ENCODE peak calls at places on chromosomes 11 and 22, in ten cellular contexts. M is fibroblast of lung, K is BJ, P is epithelial cell of esophagus, Y is omental fat pad, E is right lobe of liver, A is dorsolateral prefrontal cortex, G is mammary epithelial cell, S is lower lobe of right lung, L is WTC11. Q is an unnamed sample.

GRCh38 chr11:1570896-1571759 is 943 bp downstream of the DUSP8 start:
- DNase-seq in Y (no peak), A (peak), E (peak), M (no peak), P (no peak), K (no peak), S (no peak), L (no peak), G (no peak), Q (peak)

GRCh38 chr11:105609341-105609781 is 512 bp upstream of the GRIA4 start:
- DNase-seq in Y (no peak), M (peak), K (no peak), P (peak), L (peak), S (no peak), A (peak), E (no peak), G (peak), Q (no peak)

GRCh38 chr22:25495286-25495685 is 69.2 kb upstream of the GRK3 start:
- DNase-seq in G (no peak), Y (no peak), K (no peak), A (no peak), E (peak), S (no peak), L (no peak), M (no peak), P (no peak), Q (no peak)

GRCh38 chr22:29291215-29291614 is 15.2 kb upstream of the GAS2L1 start:
- DNase-seq in K (no peak), P (no peak), L (no peak), A (no peak), G (no peak), E (no peak), Y (no peak), S (no peak), M (no peak), Q (no peak)

GRCh38 chr11:111765984-111766833 is at the start of gene PPP2R1B:
- DNase-seq in G (peak), E (peak), P (peak), K (no peak), S (peak), L (peak), Y (peak), A (peak), M (peak), Q (peak)

GRCh38 chr11:86775342-86775741 is 25.0 kb upstream of the PRSS23 start:
- DNase-seq in S (no peak), E (no peak), A (no peak), M (no peak), Y (no peak), K (no peak), P (no peak), G (no peak), L (no peak), Q (no peak)

GRCh38 chr11:20596629-20597129 is 2.7 kb upstream of the SLC6A5 start:
- DNase-seq in G (peak), L (peak), K (no peak), Y (no peak), S (no peak), E (no peak), P (peak), A (no peak), M (no peak), Q (no peak)

GRCh38 chr11:62694455-62695167 is 5.3 kb upstream of the LRRN4CL start:
- DNase-seq in A (peak), K (no peak), M (peak), S (peak), P (peak), Y (peak), G (peak), L (peak), E (peak), Q (no peak)

GRCh38 chr11:66369073-66369894 is 2.3 kb downstream of the SLC29A2 start:
- DNase-seq in S (no peak), G (no peak), E (no peak), Y (no peak), P (no peak), K (no peak), L (no peak), A (no peak), M (no peak), Q (no peak)

GRCh38 chr11:995752-996420 is 40.6 kb downstream of the MUC6 start:
- DNase-seq in P (no peak), E (no peak), M (peak), G (no peak), Y (no peak), S (no peak), L (no peak), A (no peak), K (no peak), Q (no peak)

GRCh38 chr11:93652161-93652597 is 9.3 kb upstream of the CEP295 start:
- DNase-seq in L (no peak), P (peak), G (peak), S (no peak), M (peak), K (no peak), A (no peak), Y (no peak), E (no peak), Q (no peak)

GRCh38 chr22:45688606-45689080 is 17.0 kb downstream of the ATXN10 start:
- DNase-seq in M (peak), Y (no peak), E (peak), K (peak), G (peak), L (no peak), P (peak), A (no peak), S (no peak), Q (no peak)

GRCh38 chr22:26552466-26552865 is 37.5 kb downstream of the TPST2 start:
- DNase-seq in S (no peak), P (no peak), A (no peak), E (no peak), K (no peak), G (no peak), Y (no peak), L (no peak), M (peak), Q (no peak)

GRCh38 chr11:83006877-83007330 is 64.8 kb downstream of the RAB30 start:
- DNase-seq in E (no peak), K (no peak), Y (no peak), A (no peak), P (no peak), L (no peak), G (no peak), S (no peak), M (no peak), Q (no peak)

GRCh38 chr11:8871283-8871775 is 39.7 kb upstream of the AKIP1 start:
- DNase-seq in P (peak), M (peak), K (peak), E (peak), G (peak), L (peak), A (peak), Y (no peak), S (peak), Q (peak)

GRCh38 chr11:125743681-125744080 is 2.4 kb upstream of the PATE1 start:
- DNase-seq in K (no peak), S (no peak), E (no peak), G (no peak), P (no peak), Y (no peak), L (no peak), A (no peak), M (no peak), Q (no peak)

GRCh38 chr11:60710482-60710881 is 11.1 kb downstream of the MS4A8 start:
- DNase-seq in M (no peak), Y (no peak), G (no peak), P (no peak), A (no peak), K (no peak), E (no peak), S (no peak), L (peak), Q (no peak)

GRCh38 chr22:44192098-44192810 is 11.5 kb downstream of the PARVG start:
- DNase-seq in S (peak), E (no peak), A (no peak), K (no peak), G (peak), Y (no peak), M (peak), P (peak), L (peak), Q (no peak)

GRCh38 chr11:27524155-27524554 is 17.6 kb upstream of the LIN7C start:
- DNase-seq in K (peak), S (no peak), Y (no peak), G (peak), E (no peak), P (peak), A (no peak), M (peak), L (peak), Q (no peak)

GRCh38 chr11:65791719-65792213 is 4.9 kb downstream of the OVOL1 start:
- DNase-seq in L (no peak), G (peak), E (no peak), A (no peak), S (peak), K (no peak), P (peak), M (no peak), Y (no peak), Q (no peak)

GRCh38 chr11:12271826-12272366 is 105.5 kb upstream of the PARVA start:
- DNase-seq in S (no peak), E (no peak), M (no peak), Y (no peak), G (no peak), P (no peak), L (no peak), K (no peak), A (no peak), Q (no peak)

GRCh38 chr22:40463727-40464126 is 93.3 kb downstream of the SGSM3 start:
- DNase-seq in G (no peak), E (no peak), Y (no peak), S (no peak), P (no peak), M (no peak), L (no peak), K (no peak), A (no peak), Q (no peak)

GRCh38 chr22:40463017-40463631 is 92.7 kb downstream of the SGSM3 start:
- DNase-seq in Y (no peak), P (no peak), G (no peak), S (no peak), E (no peak), A (no peak), K (no peak), L (no peak), M (no peak), Q (no peak)

GRCh38 chr22:40466976-40467375 is 96.6 kb downstream of the SGSM3 start:
- DNase-seq in L (no peak), S (no peak), K (no peak), M (no peak), A (no peak), E (no peak), Y (no peak), G (no peak), P (no peak), Q (no peak)

DNA sequence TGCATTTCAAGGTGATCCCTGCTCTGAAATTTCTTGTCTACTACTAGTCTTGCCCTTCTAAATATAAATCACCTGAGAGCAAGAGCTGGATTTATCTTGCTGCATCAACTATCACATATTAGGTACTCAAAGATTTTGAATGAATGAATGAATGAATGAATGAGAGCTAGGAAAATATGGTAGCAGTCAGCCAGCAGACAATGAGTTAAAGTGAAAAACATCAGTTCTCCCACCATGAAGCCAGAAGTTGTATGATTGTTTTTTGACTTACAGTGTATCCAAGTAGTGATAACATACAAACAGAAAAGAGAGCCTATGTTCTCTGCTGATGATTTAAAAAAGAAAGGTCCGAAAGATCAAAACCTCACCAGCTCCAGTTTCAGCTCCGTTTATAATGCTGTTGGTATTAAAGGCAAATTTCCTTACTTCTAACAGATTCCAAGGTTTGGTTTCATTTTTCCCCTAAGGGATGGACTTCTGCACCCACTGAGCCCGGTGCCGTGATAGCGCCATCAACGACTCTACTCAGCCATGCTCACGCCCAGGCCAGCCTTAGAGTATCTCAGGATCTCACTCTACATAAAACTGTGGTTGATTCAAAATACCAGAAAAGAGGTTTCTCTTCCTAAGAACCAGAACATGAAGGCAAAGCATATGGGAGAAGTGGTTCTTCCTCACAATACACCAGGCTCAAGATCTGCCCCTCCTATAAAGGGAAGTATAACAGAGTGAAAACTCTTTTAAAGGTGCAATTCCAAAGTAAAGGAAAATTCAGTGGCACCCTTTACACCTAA is 92.0 kb downstream of the SGSM3 start:
- DNase-seq in L (no peak), S (no peak), E (no peak), M (no peak), P (no peak), G (no peak), Y (no peak), A (no peak), K (no peak), Q (no peak)
- TF ChIP-seq CTCF in L (no peak), S (no peak), E (no peak), M (no peak), P (no peak), G (no peak), Y (no peak), A (no peak), K (no peak), Q (no peak)

DNA sequence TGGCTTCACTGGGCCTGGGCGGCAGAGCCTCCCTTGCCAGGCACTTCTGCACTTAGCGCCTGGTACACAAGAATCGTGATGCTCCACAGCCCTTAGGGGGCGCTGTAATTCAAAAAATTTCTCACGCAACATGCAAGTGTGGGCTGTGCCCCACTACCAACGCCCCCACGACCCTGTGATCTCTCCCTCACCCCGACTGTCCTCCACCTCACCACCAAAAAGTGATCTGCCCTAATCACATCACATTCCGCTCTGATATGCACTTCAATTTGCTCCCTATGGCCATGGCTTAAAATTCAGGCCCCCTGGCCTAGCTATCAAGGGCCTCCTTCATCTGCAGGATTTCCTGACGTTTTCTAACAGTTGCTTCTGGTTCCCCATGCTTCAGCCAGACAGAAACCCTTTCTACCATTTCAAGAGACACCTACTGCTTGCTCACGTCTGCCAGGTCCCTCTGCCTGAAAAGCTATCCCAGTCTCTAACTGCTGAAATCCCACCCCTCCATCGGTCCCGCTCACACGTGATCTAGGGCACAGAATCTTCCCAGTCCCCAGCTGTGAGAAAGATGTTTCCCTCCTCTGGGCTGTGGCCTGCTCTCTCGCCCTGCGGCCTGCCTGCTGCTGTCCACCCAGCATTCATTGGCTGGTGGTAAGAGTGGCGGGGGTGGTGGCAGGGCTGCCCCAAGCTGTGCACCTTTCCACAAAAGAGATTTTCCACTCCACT is 27.9 kb upstream of the LRRC32 start:
- DNase-seq in A (no peak), M (no peak), E (no peak), G (no peak), P (peak), S (no peak), Y (no peak), K (no peak), L (peak), Q (no peak)
- TF ChIP-seq CTCF in A (no peak), M (peak), E (no peak), G (no peak), P (peak), S (no peak), Y (no peak), K (peak), L (peak), Q (peak)

GRCh38 chr11:119282495-119282894 is 34.4 kb downstream of the MCAM start:
- DNase-seq in P (no peak), M (no peak), Y (no peak), L (no peak), E (no peak), A (no peak), S (no peak), G (no peak), K (no peak), Q (no peak)

GRCh38 chr11:119285431-119285830 is 31.5 kb downstream of the MCAM start:
- DNase-seq in P (no peak), K (no peak), G (no peak), M (no peak), Y (no peak), S (no peak), A (no peak), L (no peak), E (no peak), Q (no peak)

GRCh38 chr11:119288219-119288618 is 28.7 kb downstream of the MCAM start:
- DNase-seq in E (no peak), M (no peak), Y (no peak), P (no peak), G (no peak), K (no peak), S (no peak), L (no peak), A (no peak), Q (no peak)

DNA sequence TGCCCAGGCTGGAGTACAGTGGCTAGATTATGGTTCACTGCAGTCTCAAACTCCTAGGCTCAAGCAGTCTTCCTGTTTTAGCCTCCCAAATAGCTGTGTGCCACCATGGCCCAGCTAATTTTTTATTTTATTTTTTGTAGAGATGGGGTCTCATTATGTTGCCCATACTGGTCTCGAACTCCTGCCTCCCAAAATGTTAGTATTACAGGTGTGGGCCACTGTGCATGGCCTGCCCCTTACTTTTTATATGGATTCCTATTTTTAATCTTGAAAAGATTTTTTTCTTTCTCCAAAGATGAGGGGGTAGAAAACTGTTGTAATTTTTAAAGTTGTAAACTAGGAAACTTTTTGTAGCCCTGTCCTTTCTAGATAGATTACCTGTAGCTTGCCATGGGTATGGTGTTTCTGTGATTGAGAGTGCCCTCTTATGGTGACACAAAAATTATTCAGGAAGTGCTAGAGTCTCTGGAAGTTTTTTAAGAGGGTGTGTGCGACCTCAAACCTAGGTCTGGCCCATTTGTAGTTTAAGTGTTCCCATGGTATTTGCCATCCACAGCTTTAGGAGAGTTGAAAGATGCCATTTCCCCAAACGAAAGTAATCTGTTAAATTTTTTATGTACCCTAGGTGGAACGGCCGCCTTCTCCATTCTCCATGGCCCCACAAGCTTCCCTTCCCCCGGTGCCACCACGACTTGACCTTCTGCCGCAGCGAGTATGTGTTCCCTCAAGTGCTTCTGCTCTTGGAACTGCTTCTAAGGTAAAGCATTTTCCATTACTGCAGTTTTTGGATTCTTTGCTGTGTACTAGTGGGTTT is 32.4 kb downstream of the MCAM start:
- DNase-seq in M (peak), P (peak), E (no peak), K (no peak), L (no peak), S (no peak), G (peak), Y (no peak), A (no peak), Q (no peak)
- TF ChIP-seq CTCF in M (peak), P (peak), E (peak), K (peak), L (peak), S (peak), G (peak), Y (no peak), A (peak), Q (peak)

DNA sequence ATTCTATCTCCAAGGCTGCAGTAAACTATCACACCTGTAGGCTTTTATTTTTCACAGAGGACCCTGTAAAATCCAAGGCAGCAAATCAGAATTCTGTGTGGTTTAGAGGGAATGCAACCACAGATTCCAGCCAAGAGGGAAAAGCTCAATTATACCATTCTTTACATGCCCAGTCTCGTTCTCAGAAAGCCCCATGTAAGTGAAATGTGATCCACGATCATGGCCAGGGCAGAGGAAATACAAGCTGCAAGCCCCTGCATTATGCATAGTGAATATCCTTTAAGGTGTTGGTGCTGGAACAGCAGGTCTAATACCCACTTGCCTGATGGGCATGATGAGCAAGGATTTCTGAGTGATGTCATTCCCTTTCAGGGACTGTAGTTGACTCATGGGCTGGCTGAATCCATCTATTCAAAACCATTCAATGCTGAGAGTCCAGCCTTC is 198.7 kb upstream of the MTMR2 start:
- DNase-seq in E (no peak), L (no peak), M (no peak), K (no peak), S (no peak), A (no peak), G (peak), Y (no peak), P (peak), Q (no peak)
- TF ChIP-seq CTCF in E (no peak), L (no peak), M (no peak), K (no peak), S (no peak), A (no peak), G (peak), Y (no peak), P (no peak), Q (peak)

GRCh38 chr11:68692115-68692514 is 7.8 kb downstream of the GAL start:
- DNase-seq in E (no peak), M (no peak), P (no peak), L (no peak), A (no peak), K (no peak), Y (no peak), G (no peak), S (no peak), Q (no peak)

GRCh38 chr11:68688881-68689280 is 4.5 kb downstream of the GAL start:
- DNase-seq in A (no peak), S (no peak), M (no peak), L (no peak), K (no peak), E (no peak), Y (no peak), P (no peak), G (no peak), Q (no peak)

GRCh38 chr11:68691402-68691784 is 7.0 kb downstream of the GAL start:
- DNase-seq in Y (no peak), A (no peak), L (no peak), G (no peak), P (no peak), K (no peak), E (no peak), M (no peak), S (no peak), Q (no peak)

GRCh38 chr11:68689737-68690625 is 5.6 kb downstream of the GAL start:
- DNase-seq in P (no peak), Y (no peak), L (no peak), K (no peak), A (no peak), S (no peak), M (no peak), E (no peak), G (no peak), Q (no peak)

GRCh38 chr11:68690671-68691401 is 6.5 kb downstream of the GAL start:
- DNase-seq in K (no peak), E (no peak), M (no peak), S (no peak), P (no peak), A (no peak), Y (no peak), G (no peak), L (no peak), Q (no peak)
- TF ChIP-seq CTCF in K (peak), E (no peak), M (peak), S (no peak), P (peak), A (no peak), Y (no peak), G (peak), L (no peak), Q (no peak)

GRCh38 chr22:27750866-27751265 is 50.7 kb downstream of the MN1 start:
- DNase-seq in M (no peak), S (peak), G (no peak), Y (no peak), L (no peak), E (no peak), P (no peak), A (no peak), K (no peak), Q (no peak)
- TF ChIP-seq CTCF in M (no peak), S (no peak), G (no peak), Y (no peak), L (no peak), E (no peak), P (no peak), A (no peak), K (no peak), Q (no peak)

Q was measured in type B pancreatic cell.